ENCODE peak calls at places on chromosomes 7 and 10, in eight cellular contexts. One of them, this sample, is unnamed.

GRCh38 chr7:2517004-2517403 is 2.6 kb upstream of the LFNG start:
- DNase-seq in HCT116: no peak
- DNase-seq in AG10803: peak; percentile 94
- DNase-seq in stimulated activated CD4-positive, alpha-beta T cell treated with anti-CD3 and anti-CD28 coated beads, Interleukin-4, amount 100 ng/mL, for 4 hours: no peak
- DNase-seq in adrenal gland: no peak
- DNase-seq in HEK293T: no peak
- DNase-seq in C1 segment of cervical spinal cord: no peak
- DNase-seq in CD4-positive, alpha-beta T cell: no peak
- DNase-seq in this sample: no peak

GRCh38 chr7:99733448-99733847 is 1.5 kb downstream of the CYP3A7 start:
- DNase-seq in stimulated activated CD4-positive, alpha-beta T cell treated with anti-CD3 and anti-CD28 coated beads, Interleukin-4, amount 100 ng/mL, for 4 hours: no peak
- DNase-seq in CD4-positive, alpha-beta T cell: no peak
- DNase-seq in AG10803: peak; percentile 1
- DNase-seq in adrenal gland: no peak
- DNase-seq in HCT116: no peak
- DNase-seq in C1 segment of cervical spinal cord: no peak
- DNase-seq in HEK293T: peak; percentile 18
- DNase-seq in this sample: no peak

GRCh38 chr10:76015245-76015644 is 583.8 kb downstream of the LRMDA start:
- DNase-seq in stimulated activated CD4-positive, alpha-beta T cell treated with anti-CD3 and anti-CD28 coated beads, Interleukin-4, amount 100 ng/mL, for 4 hours: no peak
- DNase-seq in CD4-positive, alpha-beta T cell: no peak
- DNase-seq in C1 segment of cervical spinal cord: no peak
- DNase-seq in HEK293T: no peak
- DNase-seq in HCT116: no peak
- DNase-seq in AG10803: no peak
- DNase-seq in adrenal gland: no peak
- DNase-seq in this sample: no peak

GRCh38 chr10:25175527-25176420 is 973 bp downstream of the GPR158 start:
- DNase-seq in adrenal gland: peak; percentile 17
- DNase-seq in HEK293T: no peak
- DNase-seq in AG10803: no peak
- DNase-seq in CD4-positive, alpha-beta T cell: no peak
- DNase-seq in C1 segment of cervical spinal cord: peak; percentile 37
- DNase-seq in HCT116: no peak
- DNase-seq in stimulated activated CD4-positive, alpha-beta T cell treated with anti-CD3 and anti-CD28 coated beads, Interleukin-4, amount 100 ng/mL, for 4 hours: no peak
- DNase-seq in this sample: peak; percentile 27

GRCh38 chr10:37975407-37975991 is 948 bp downstream of the ZNF25 start:
- DNase-seq in adrenal gland: no peak
- DNase-seq in HEK293T: no peak
- DNase-seq in stimulated activated CD4-positive, alpha-beta T cell treated with anti-CD3 and anti-CD28 coated beads, Interleukin-4, amount 100 ng/mL, for 4 hours: no peak
- DNase-seq in AG10803: peak; percentile 25
- DNase-seq in CD4-positive, alpha-beta T cell: no peak
- DNase-seq in C1 segment of cervical spinal cord: peak; percentile 9
- DNase-seq in HCT116: no peak
- DNase-seq in this sample: no peak

GRCh38 chr7:130371059-130371458 is 9.2 kb upstream of the CPA1 start:
- DNase-seq in C1 segment of cervical spinal cord: no peak
- DNase-seq in HCT116: no peak
- DNase-seq in AG10803: peak; percentile 79
- DNase-seq in HEK293T: no peak
- DNase-seq in CD4-positive, alpha-beta T cell: no peak
- DNase-seq in stimulated activated CD4-positive, alpha-beta T cell treated with anti-CD3 and anti-CD28 coated beads, Interleukin-4, amount 100 ng/mL, for 4 hours: no peak
- DNase-seq in adrenal gland: no peak
- DNase-seq in this sample: no peak

GRCh38 chr10:101710793-101711192 is 15.8 kb upstream of the FBXW4 start:
- DNase-seq in CD4-positive, alpha-beta T cell: no peak
- DNase-seq in HCT116: no peak
- DNase-seq in HEK293T: no peak
- DNase-seq in stimulated activated CD4-positive, alpha-beta T cell treated with anti-CD3 and anti-CD28 coated beads, Interleukin-4, amount 100 ng/mL, for 4 hours: no peak
- DNase-seq in AG10803: no peak
- DNase-seq in C1 segment of cervical spinal cord: no peak
- DNase-seq in adrenal gland: no peak
- DNase-seq in this sample: no peak

GRCh38 chr10:124966008-124966407 is 24.1 kb downstream of the ZRANB1 start:
- DNase-seq in HEK293T: no peak
- DNase-seq in stimulated activated CD4-positive, alpha-beta T cell treated with anti-CD3 and anti-CD28 coated beads, Interleukin-4, amount 100 ng/mL, for 4 hours: no peak
- DNase-seq in HCT116: no peak
- DNase-seq in AG10803: no peak
- DNase-seq in C1 segment of cervical spinal cord: no peak
- DNase-seq in CD4-positive, alpha-beta T cell: no peak
- DNase-seq in adrenal gland: no peak
- DNase-seq in this sample: no peak

GRCh38 chr10:42981358-42982236 is 95.3 kb upstream of the RET start:
- DNase-seq in HCT116: no peak
- DNase-seq in stimulated activated CD4-positive, alpha-beta T cell treated with anti-CD3 and anti-CD28 coated beads, Interleukin-4, amount 100 ng/mL, for 4 hours: no peak
- DNase-seq in AG10803: no peak
- DNase-seq in C1 segment of cervical spinal cord: no peak
- DNase-seq in adrenal gland: peak; percentile 31
- DNase-seq in CD4-positive, alpha-beta T cell: no peak
- DNase-seq in HEK293T: no peak
- DNase-seq in this sample: no peak

GRCh38 chr10:34906021-34906965 is 91.2 kb upstream of the PARD3 start:
- DNase-seq in C1 segment of cervical spinal cord: no peak
- DNase-seq in HEK293T: peak; percentile 60
- DNase-seq in adrenal gland: no peak
- DNase-seq in HCT116: no peak
- DNase-seq in stimulated activated CD4-positive, alpha-beta T cell treated with anti-CD3 and anti-CD28 coated beads, Interleukin-4, amount 100 ng/mL, for 4 hours: no peak
- DNase-seq in AG10803: no peak
- DNase-seq in CD4-positive, alpha-beta T cell: no peak
- DNase-seq in this sample: peak; percentile 45

This sample was measured in neuronal stem cell.